ENCODE peak calls at places on chromosomes 6 and 20, in ten cellular contexts. S, P, A, I, O, Q, V, N, M and C are unnamed samples.
A peak's percentile ranks its signal among the peaks of the same experiment; 100 is the strongest.

GRCh38 chr6:38508894-38509293 is 130.8 kb downstream of the BTBD9 start:
- DNase-seq in O (no peak), I (no peak), S (peak; percentile 51), P (peak; percentile 60), A (no peak), M (peak; percentile 27), V (no peak), N (no peak), Q (no peak), C (no peak)

GRCh38 chr6:112562348-112563220 is 215.5 kb downstream of the RFPL4B start:
- DNase-seq in M (no peak), Q (no peak), I (no peak), P (no peak), N (no peak), V (no peak), A (peak; percentile 32), O (no peak), S (no peak), C (no peak)

GRCh38 chr6:38420207-38420606 is 219.5 kb downstream of the BTBD9 start:
- DNase-seq in O (no peak), I (no peak), S (peak; percentile 52), M (no peak), Q (no peak), A (no peak), N (no peak), P (no peak), V (no peak), C (no peak)

GRCh38 chr6:143108278-143108677 is 47.6 kb downstream of the AIG1 start:
- DNase-seq in V (no peak), P (no peak), N (no peak), O (no peak), I (no peak), Q (no peak), S (no peak), M (no peak), A (no peak), C (no peak)

GRCh38 chr20:10916312-10916711 is 242.5 kb upstream of the JAG1 start:
- DNase-seq in O (no peak), V (no peak), I (no peak), A (no peak), Q (no peak), S (no peak), P (no peak), M (no peak), N (no peak), C (no peak)

GRCh38 chr6:145729887-145730286 is 5.4 kb downstream of the EPM2A start:
- DNase-seq in P (no peak), M (no peak), O (no peak), Q (no peak), V (no peak), S (no peak), I (no peak), N (no peak), A (no peak), C (no peak)

GRCh38 chr6:70849348-70850069 is 107.4 kb downstream of the B3GAT2 start:
- DNase-seq in V (no peak), O (no peak), S (no peak), I (no peak), Q (no peak), N (no peak), A (no peak), M (no peak), P (no peak), C (no peak)

GRCh38 chr6:114096553-114097172 is 125.7 kb upstream of the HDAC2 start:
- DNase-seq in M (peak; percentile 77), A (no peak), N (no peak), I (no peak), P (peak; percentile 65), O (peak; percentile 46), S (peak; percentile 73), Q (peak; percentile 35), V (no peak), C (no peak)

GRCh38 chr6:19128701-19129100 is 708.5 kb upstream of the ID4 start:
- DNase-seq in V (no peak), I (no peak), M (no peak), N (no peak), Q (no peak), O (no peak), P (no peak), S (no peak), A (no peak), C (no peak)

GRCh38 chr6:140185991-140186390 is 811.5 kb upstream of the CITED2 start:
- DNase-seq in V (no peak), Q (no peak), I (no peak), N (no peak), P (no peak), A (no peak), M (no peak), S (no peak), O (no peak), C (no peak)

GRCh38 chr6:3651698-3652229 is 99.7 kb downstream of the PXDC1 start:
- DNase-seq in A (no peak), O (no peak), S (no peak), Q (no peak), P (no peak), N (no peak), M (no peak), V (no peak), I (no peak), C (no peak)

GRCh38 chr6:107655245-107655644 is 165.3 kb downstream of the SOBP start:
- DNase-seq in N (no peak), P (no peak), V (no peak), O (peak; percentile 8), I (no peak), S (no peak), Q (no peak), M (peak; percentile 52), A (no peak), C (no peak)

GRCh38 chr6:142408409-142408808 is 106.6 kb downstream of the ADGRG6 start:
- DNase-seq in Q (no peak), A (no peak), V (no peak), N (no peak), M (no peak), P (no peak), O (no peak), I (no peak), S (peak; percentile 18), C (no peak)

GRCh38 chr6:11804706-11805105 is 26.1 kb upstream of the ADTRP start:
- DNase-seq in M (no peak), S (no peak), P (no peak), Q (no peak), I (no peak), N (no peak), O (no peak), V (no peak), A (no peak), C (no peak)

GRCh38 chr20:1465470-1466210 is 1.0 kb downstream of the NSFL1C start:
- DNase-seq in M (no peak), V (no peak), I (no peak), O (no peak), N (no peak), P (no peak), A (no peak), S (peak; percentile 46), Q (no peak), C (no peak)

GRCh38 chr6:156787569-156788492 is 10.7 kb downstream of the ARID1B start:
- DNase-seq in Q (no peak), P (no peak), M (no peak), N (no peak), A (no peak), V (no peak), I (no peak), S (peak; percentile 16), O (no peak), C (no peak)

GRCh38 chr6:33895296-33895695 is 91.5 kb upstream of the MLN start:
- DNase-seq in O (no peak), P (no peak), N (no peak), S (no peak), M (no peak), I (no peak), V (no peak), Q (no peak), A (no peak), C (no peak)

GRCh38 chr20:44590980-44591778 is 8.8 kb downstream of the PKIG start:
- DNase-seq in V (no peak), I (no peak), S (no peak), P (no peak), O (no peak), M (no peak), A (no peak), Q (no peak), N (no peak), C (no peak)

GRCh38 chr6:3398165-3398562 is 58.7 kb downstream of the SLC22A23 start:
- DNase-seq in O (no peak), V (no peak), Q (no peak), A (no peak), P (no peak), I (no peak), M (no peak), N (no peak), S (no peak), C (no peak)

GRCh38 chr20:41030536-41031242 is 2.1 kb downstream of the TOP1 start:
- DNase-seq in Q (no peak), O (no peak), A (no peak), M (no peak), P (no peak), N (no peak), S (peak; percentile 70), V (no peak), I (no peak), C (no peak)

GRCh38 chr6:40425192-40425919 is 161.8 kb downstream of the LRFN2 start:
- DNase-seq in O (no peak), V (no peak), N (no peak), S (no peak), P (peak; percentile 81), M (peak; percentile 66), Q (no peak), A (no peak), I (no peak), C (no peak)

GRCh38 chr6:166786704-166787293 is 159.7 kb upstream of the RPS6KA2 start:
- DNase-seq in V (no peak), M (peak; percentile 79), Q (peak; percentile 71), S (peak; percentile 72), N (no peak), I (no peak), O (peak; percentile 69), P (peak; percentile 73), A (no peak), C (peak; percentile 32)

GRCh38 chr6:100462396-100462795 is 2.3 kb downstream of the SIM1 start:
- DNase-seq in Q (no peak), V (no peak), S (peak; percentile 43), I (no peak), P (no peak), O (peak; percentile 8), A (no peak), N (no peak), M (no peak), C (no peak)

GRCh38 chr6:167467793-167468431 is 143.0 kb downstream of the TTLL2 start:
- DNase-seq in O (no peak), M (no peak), V (no peak), I (no peak), P (no peak), S (no peak), A (no peak), N (no peak), Q (no peak), C (no peak)

GRCh38 chr6:77072694-77073409 is 390.4 kb downstream of the HTR1B start:
- DNase-seq in O (no peak), M (no peak), A (no peak), S (no peak), V (no peak), P (no peak), Q (no peak), I (no peak), N (no peak), C (no peak)

GRCh38 chr6:30167101-30167500 is 3.8 kb downstream of the TRIM15 start:
- DNase-seq in A (no peak), Q (no peak), M (no peak), P (no peak), S (no peak), O (no peak), N (no peak), V (no peak), I (no peak), C (no peak)

GRCh38 chr6:132466952-132467351 is 46.0 kb downstream of the STX7 start:
- DNase-seq in N (no peak), A (no peak), Q (no peak), P (no peak), I (no peak), O (no peak), M (no peak), V (no peak), S (no peak), C (no peak)

GRCh38 chr6:128882560-128882959 is 378 bp upstream of the LAMA2 start:
- DNase-seq in V (no peak), S (peak; percentile 13), O (no peak), P (no peak), N (no peak), I (no peak), Q (peak; percentile 18), A (peak; percentile 34), M (peak; percentile 11), C (no peak)